ENCODE peak calls at places on chromosomes 12 and 14, in five cellular contexts. L is K562, R is HepG2, X is GM12878, D is SK-N-SH. O is an unnamed sample.

GRCh38 chr14:34203271-34203722 is 252.4 kb upstream of the EGLN3 start:
- DNase-seq in R (no peak), D (no peak), X (no peak), L (no peak), O (no peak)

GRCh38 chr12:67541625-67541991 is 106.9 kb upstream of the DYRK2 start:
- DNase-seq in D (no peak), R (no peak), X (no peak), L (no peak), O (no peak)

GRCh38 chr14:75223664-75224154 is 47.3 kb upstream of the TMED10 start:
- DNase-seq in D (no peak), R (no peak), L (peak; percentile 34), X (peak; percentile 75), O (no peak)

GRCh38 chr14:81471062-81471461 is 62.6 kb downstream of the SEL1L start:
- DNase-seq in R (no peak), L (no peak), X (no peak), D (no peak), O (no peak)

GRCh38 chr12:102034346-102034745 is 27.4 kb downstream of the WASHC3 start:
- DNase-seq in X (no peak), D (no peak), R (no peak), L (no peak), O (no peak)

GRCh38 chr14:102900631-102901571 is 21.6 kb upstream of the AMN start:
- DNase-seq in L (no peak), X (no peak), R (no peak), D (peak; percentile 17), O (no peak)

GRCh38 chr14:46580941-46581671 is 70.5 kb downstream of the RPL10L start:
- DNase-seq in L (peak; percentile 25), D (peak; percentile 0), X (no peak), R (peak; percentile 16), O (peak; percentile 31)

GRCh38 chr14:70916776-70917175 is 9.5 kb downstream of the PCNX1 start:
- DNase-seq in R (no peak), D (no peak), X (no peak), L (no peak), O (no peak)

GRCh38 chr12:102481705-102482104 is 1.3 kb upstream of the IGF1 start:
- DNase-seq in X (no peak), R (no peak), L (no peak), D (no peak), O (no peak)

GRCh38 chr12:61754214-61754613 is 506.0 kb upstream of the USP15 start:
- DNase-seq in X (no peak), L (no peak), R (no peak), D (no peak), O (no peak)

GRCh38 chr14:51653855-51654548 is 2.3 kb downstream of the FRMD6 start:
- DNase-seq in D (no peak), L (no peak), R (no peak), X (no peak), O (no peak)

GRCh38 chr14:59407246-59407615 is 57.9 kb downstream of the GPR135 start:
- DNase-seq in D (no peak), R (peak; percentile 26), L (no peak), X (no peak), O (no peak)
- TF ChIP-seq ZBTB33 in D (no peak), R (no peak), L (no peak), X (no peak), O (no peak)

DNA sequence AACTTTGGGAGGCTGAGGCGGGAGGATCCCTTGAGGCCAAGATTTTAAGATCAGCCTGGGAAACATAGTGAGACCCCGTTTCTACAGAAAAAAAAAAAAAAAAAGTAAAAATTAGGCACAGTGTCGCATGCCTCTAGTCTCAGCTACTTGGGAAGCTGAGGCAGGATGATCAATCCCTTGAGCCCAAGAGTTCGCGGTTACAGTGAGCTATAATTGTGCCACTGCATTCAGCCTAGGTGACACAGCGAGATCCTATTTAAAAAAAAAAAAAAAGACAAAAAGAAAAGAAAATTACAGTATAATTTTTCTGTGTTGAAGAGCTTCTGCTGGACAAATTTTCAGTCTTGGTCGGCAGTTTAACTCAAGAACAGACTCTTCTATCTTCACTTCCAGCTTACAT is 133.9 kb upstream of the FGD4 start:
- DNase-seq in D (no peak), R (no peak), L (no peak), X (no peak), O (no peak)
- H3K79me2 ChIP-seq in D (peaks cover 11% of the 10 kb centered on the region), R (no peaks in the 10 kb centered on the region), L (no peaks in the 10 kb centered on the region), X (no peaks in the 10 kb centered on the region), O (peaks cover 3% of the 10 kb centered on the region)

GRCh38 chr14:64758025-64758521 is 53.8 kb downstream of the PLEKHG3 start:
- DNase-seq in R (no peak), D (no peak), L (no peak), X (no peak), O (no peak)

GRCh38 chr14:64759555-64759938 is 55.3 kb downstream of the PLEKHG3 start:
- DNase-seq in X (no peak), L (no peak), D (no peak), R (no peak), O (no peak)

GRCh38 chr14:64760146-64760755 is 56.0 kb downstream of the PLEKHG3 start:
- DNase-seq in L (peak; percentile 64), R (peak; percentile 34), D (peak; percentile 71), X (no peak), O (peak; percentile 24)

GRCh38 chr14:64757601-64758000 is 53.4 kb downstream of the PLEKHG3 start:
- DNase-seq in X (no peak), D (no peak), L (no peak), R (no peak), O (no peak)

GRCh38 chr14:64758711-64759554 is 54.7 kb downstream of the PLEKHG3 start:
- DNase-seq in X (no peak), L (no peak), D (peak; percentile 84), R (peak; percentile 72), O (no peak)
- H3K4me1 ChIP-seq in X (no peaks in the 10 kb centered on the region), L (peaks cover 19% of the 10 kb centered on the region), D (peaks cover 66% of the 10 kb centered on the region), R (peaks cover 22% of the 10 kb centered on the region), O (peaks cover 58% of the 10 kb centered on the region)

GRCh38 chr12:44697489-44697888 is 178.6 kb downstream of the NELL2 start:
- DNase-seq in D (no peak), X (no peak), L (no peak), R (no peak), O (no peak)

GRCh38 chr12:44709166-44709565 is 166.9 kb downstream of the NELL2 start:
- DNase-seq in R (no peak), D (no peak), X (no peak), L (no peak), O (no peak)

GRCh38 chr12:44708218-44708617 is 167.9 kb downstream of the NELL2 start:
- DNase-seq in L (no peak), D (no peak), R (no peak), X (no peak), O (no peak)

DNA sequence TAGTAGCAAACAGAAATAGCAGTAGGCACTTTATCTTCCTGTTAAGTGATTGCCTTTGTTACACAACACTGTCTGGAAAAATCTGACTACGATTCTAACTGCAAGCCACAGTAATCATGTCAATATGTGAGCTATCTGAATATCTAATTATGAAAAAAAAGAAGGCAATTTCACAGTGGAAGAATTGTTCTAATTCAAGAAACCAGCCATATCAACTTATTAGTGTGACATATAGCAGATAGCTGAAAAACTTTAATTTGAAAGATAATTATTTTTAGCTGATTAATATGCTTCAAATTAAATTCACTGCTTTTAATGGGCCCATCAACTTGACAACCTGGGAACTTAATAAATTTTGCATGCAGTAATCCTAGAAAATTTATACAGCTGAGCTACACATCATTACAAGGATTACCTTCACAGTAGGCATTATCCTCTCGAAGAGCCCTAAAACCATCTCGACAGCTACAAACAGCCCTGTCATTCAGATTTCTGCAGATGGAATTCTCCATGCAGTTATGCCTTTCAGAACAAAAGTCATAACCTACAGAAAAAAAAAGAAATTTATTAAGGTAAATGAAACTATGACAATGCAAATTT is 172.7 kb downstream of the NELL2 start:
- DNase-seq in D (no peak), R (no peak), L (no peak), X (no peak), O (no peak)
- TF ChIP-seq ZBTB33 in D (no peak), R (no peak), L (no peak), X (no peak), O (no peak)